ENCODE peak calls at places on chromosomes 13 and 19, in six cellular contexts. One of them, this sample, is unnamed.

GRCh38 chr13:78460176-78460575 is 143.2 kb downstream of the POU4F1 start:
- DNase-seq in HCT116: no peak
- DNase-seq in psoas muscle: no peak
- DNase-seq in neural progenitor cell: no peak
- DNase-seq in thoracic aorta: no peak
- DNase-seq in GM12865: no peak
- DNase-seq in this sample: no peak

GRCh38 chr13:46667687-46668281 is 114.8 kb downstream of the LRCH1 start:
- DNase-seq in HCT116: no peak
- DNase-seq in psoas muscle: no peak
- DNase-seq in neural progenitor cell: no peak
- DNase-seq in thoracic aorta: no peak
- DNase-seq in GM12865: peak
- DNase-seq in this sample: no peak

GRCh38 chr19:728011-728410 is 19.3 kb downstream of the PALM start:
- DNase-seq in HCT116: no peak
- DNase-seq in psoas muscle: peak
- DNase-seq in neural progenitor cell: no peak
- DNase-seq in thoracic aorta: no peak
- DNase-seq in GM12865: no peak
- DNase-seq in this sample: no peak

GRCh38 chr19:19543101-19543500 is 5.0 kb downstream of the CILP2 start:
- DNase-seq in HCT116: no peak
- DNase-seq in psoas muscle: no peak
- DNase-seq in neural progenitor cell: no peak
- DNase-seq in thoracic aorta: no peak
- DNase-seq in GM12865: no peak
- DNase-seq in this sample: no peak

GRCh38 chr19:35205733-35206323 is 22.7 kb downstream of the FAM187B start:
- DNase-seq in HCT116: no peak
- DNase-seq in psoas muscle: no peak
- DNase-seq in neural progenitor cell: no peak
- DNase-seq in thoracic aorta: no peak
- DNase-seq in GM12865: peak
- DNase-seq in this sample: no peak

GRCh38 chr13:99067160-99067985 is 89.5 kb upstream of the DOCK9 start:
- DNase-seq in HCT116: peak
- DNase-seq in psoas muscle: no peak
- DNase-seq in neural progenitor cell: no peak
- DNase-seq in thoracic aorta: no peak
- DNase-seq in GM12865: no peak
- DNase-seq in this sample: peak

GRCh38 chr19:681029-681626 is 4.9 kb downstream of the FSTL3 start:
- DNase-seq in HCT116: no peak
- DNase-seq in psoas muscle: peak
- DNase-seq in neural progenitor cell: peak
- DNase-seq in thoracic aorta: no peak
- DNase-seq in GM12865: peak
- DNase-seq in this sample: no peak

GRCh38 chr13:43522788-43523187 is 264.0 kb downstream of the ENOX1 start:
- DNase-seq in HCT116: no peak
- DNase-seq in psoas muscle: no peak
- DNase-seq in neural progenitor cell: no peak
- DNase-seq in thoracic aorta: no peak
- DNase-seq in GM12865: no peak
- DNase-seq in this sample: no peak

GRCh38 chr13:110319774-110320509 is 12.9 kb downstream of the COL4A2 start:
- DNase-seq in HCT116: peak
- DNase-seq in psoas muscle: no peak
- DNase-seq in neural progenitor cell: no peak
- DNase-seq in thoracic aorta: no peak
- DNase-seq in GM12865: no peak
- DNase-seq in this sample: no peak

GRCh38 chr19:13031917-13032623 is 36.8 kb downstream of the NFIX start:
- DNase-seq in HCT116: no peak
- DNase-seq in psoas muscle: peak
- DNase-seq in neural progenitor cell: peak
- DNase-seq in thoracic aorta: no peak
- DNase-seq in GM12865: no peak
- DNase-seq in this sample: no peak

GRCh38 chr19:51513968-51514367 is 12.4 kb upstream of the SIGLEC12 start:
- DNase-seq in HCT116: no peak
- DNase-seq in psoas muscle: no peak
- DNase-seq in neural progenitor cell: no peak
- DNase-seq in thoracic aorta: no peak
- DNase-seq in GM12865: no peak
- DNase-seq in this sample: no peak

GRCh38 chr19:52527954-52528326 is 472 bp downstream of the ZNF808 start:
- DNase-seq in HCT116: no peak
- DNase-seq in psoas muscle: peak
- DNase-seq in neural progenitor cell: peak
- DNase-seq in thoracic aorta: no peak
- DNase-seq in GM12865: peak
- DNase-seq in this sample: no peak

GRCh38 chr19:1240925-1241324 is 626 bp upstream of the ATP5F1D start:
- DNase-seq in HCT116: no peak
- DNase-seq in psoas muscle: no peak
- DNase-seq in neural progenitor cell: no peak
- DNase-seq in thoracic aorta: no peak
- DNase-seq in GM12865: no peak
- DNase-seq in this sample: no peak

GRCh38 chr13:23570931-23571330 is 719 bp downstream of the TNFRSF19 start:
- DNase-seq in HCT116: no peak
- DNase-seq in psoas muscle: no peak
- DNase-seq in neural progenitor cell: no peak
- DNase-seq in thoracic aorta: no peak
- DNase-seq in GM12865: peak
- DNase-seq in this sample: peak

GRCh38 chr13:98977568-98978270 is at the start of gene DOCK9:
- DNase-seq in HCT116: no peak
- DNase-seq in psoas muscle: peak
- DNase-seq in neural progenitor cell: peak
- DNase-seq in thoracic aorta: no peak
- DNase-seq in GM12865: no peak
- DNase-seq in this sample: no peak

GRCh38 chr19:53158119-53158656 is 665 bp downstream of the ZNF347 start:
- DNase-seq in HCT116: no peak
- DNase-seq in psoas muscle: peak
- DNase-seq in neural progenitor cell: peak
- DNase-seq in thoracic aorta: no peak
- DNase-seq in GM12865: peak
- DNase-seq in this sample: no peak

GRCh38 chr13:99886706-99887105 is 84.9 kb downstream of the ZIC5 start:
- DNase-seq in HCT116: no peak
- DNase-seq in psoas muscle: no peak
- DNase-seq in neural progenitor cell: no peak
- DNase-seq in thoracic aorta: no peak
- DNase-seq in GM12865: no peak
- DNase-seq in this sample: no peak

GRCh38 chr19:52748336-52748950 is 13.6 kb upstream of the ZNF611 start:
- DNase-seq in HCT116: no peak
- DNase-seq in psoas muscle: no peak
- DNase-seq in neural progenitor cell: peak
- DNase-seq in thoracic aorta: no peak
- DNase-seq in GM12865: peak
- DNase-seq in this sample: no peak

GRCh38 chr19:9130965-9131364 is 4.2 kb upstream of the OR7G3 start:
- DNase-seq in HCT116: no peak
- DNase-seq in psoas muscle: no peak
- DNase-seq in neural progenitor cell: no peak
- DNase-seq in thoracic aorta: no peak
- DNase-seq in GM12865: peak
- DNase-seq in this sample: no peak

DNA sequence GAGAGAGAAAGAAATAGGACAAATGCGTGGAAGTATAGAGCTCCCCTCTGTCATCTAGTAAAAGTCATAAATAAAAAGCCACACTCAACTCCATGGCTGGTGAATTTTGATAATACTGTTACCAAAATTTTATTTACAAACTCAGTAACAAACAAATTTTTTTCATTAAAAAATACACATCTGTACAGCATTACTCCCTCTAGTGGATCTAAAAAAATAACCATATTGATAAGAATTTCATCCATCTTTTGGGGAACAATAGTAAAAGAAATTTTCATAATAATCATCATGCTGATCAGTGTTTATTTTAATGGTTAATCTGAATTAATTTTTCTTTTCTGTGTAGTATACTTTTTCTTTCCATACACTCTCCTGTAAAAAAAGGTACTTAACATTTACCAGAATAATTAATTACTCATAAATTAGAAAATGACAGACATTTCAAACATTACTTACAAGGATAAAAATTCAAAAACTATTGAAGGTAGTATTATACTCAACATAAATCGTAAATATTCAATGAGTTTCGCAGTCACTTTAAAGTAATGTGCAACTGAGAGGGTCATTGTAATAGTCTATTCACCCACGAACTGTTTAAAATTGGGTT is 173.5 kb upstream of the LSM14A start:
- DNase-seq in HCT116: no peak
- DNase-seq in psoas muscle: no peak
- DNase-seq in neural progenitor cell: no peak
- DNase-seq in thoracic aorta: no peak
- DNase-seq in GM12865: no peak
- DNase-seq in this sample: no peak
- TF ChIP-seq CTCF in HCT116: peak
- TF ChIP-seq CTCF in psoas muscle: peak
- TF ChIP-seq CTCF in neural progenitor cell: peak
- TF ChIP-seq CTCF in thoracic aorta: no peak
- TF ChIP-seq CTCF in GM12865: peak
- TF ChIP-seq CTCF in this sample: no peak

DNA sequence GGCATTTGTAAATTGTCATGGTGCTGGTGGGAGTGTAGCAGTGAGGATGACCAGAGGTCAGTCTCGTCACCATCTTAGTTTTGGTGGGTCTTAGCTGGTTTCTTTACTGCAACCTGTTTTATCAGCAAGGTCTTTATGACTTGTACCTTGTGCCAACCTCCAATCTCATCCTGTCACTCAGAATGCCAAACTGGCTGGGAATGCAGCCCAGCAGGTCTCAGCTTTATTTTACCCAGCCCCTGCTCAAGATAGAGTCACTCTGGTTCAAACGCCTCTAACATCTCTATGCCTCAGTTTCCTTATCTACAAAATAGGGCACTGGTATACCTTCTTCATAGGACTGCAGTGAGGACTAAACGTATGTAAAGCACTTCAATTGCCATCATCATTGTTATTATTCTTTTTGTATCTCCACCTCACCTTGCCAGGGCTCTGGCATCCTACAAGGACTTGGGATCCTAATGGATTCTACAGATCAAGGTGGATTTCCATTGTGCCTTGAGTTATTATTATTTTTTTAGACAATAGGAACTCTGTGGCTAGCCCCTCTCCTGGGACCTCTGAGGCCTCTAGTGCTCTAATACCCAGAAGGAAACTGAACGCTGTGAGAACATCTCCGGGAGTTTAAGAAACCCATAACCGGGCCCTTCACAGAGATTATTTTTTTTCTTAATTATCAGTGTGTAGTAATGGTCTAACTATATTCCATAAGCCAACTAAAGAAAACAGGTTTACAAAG is 69.0 kb upstream of the RGCC start:
- DNase-seq in HCT116: no peak
- DNase-seq in psoas muscle: no peak
- DNase-seq in neural progenitor cell: no peak
- DNase-seq in thoracic aorta: no peak
- DNase-seq in GM12865: no peak
- DNase-seq in this sample: no peak
- TF ChIP-seq CTCF in HCT116: no peak
- TF ChIP-seq CTCF in psoas muscle: no peak
- TF ChIP-seq CTCF in neural progenitor cell: no peak
- TF ChIP-seq CTCF in thoracic aorta: no peak
- TF ChIP-seq CTCF in GM12865: no peak
- TF ChIP-seq CTCF in this sample: no peak

DNA sequence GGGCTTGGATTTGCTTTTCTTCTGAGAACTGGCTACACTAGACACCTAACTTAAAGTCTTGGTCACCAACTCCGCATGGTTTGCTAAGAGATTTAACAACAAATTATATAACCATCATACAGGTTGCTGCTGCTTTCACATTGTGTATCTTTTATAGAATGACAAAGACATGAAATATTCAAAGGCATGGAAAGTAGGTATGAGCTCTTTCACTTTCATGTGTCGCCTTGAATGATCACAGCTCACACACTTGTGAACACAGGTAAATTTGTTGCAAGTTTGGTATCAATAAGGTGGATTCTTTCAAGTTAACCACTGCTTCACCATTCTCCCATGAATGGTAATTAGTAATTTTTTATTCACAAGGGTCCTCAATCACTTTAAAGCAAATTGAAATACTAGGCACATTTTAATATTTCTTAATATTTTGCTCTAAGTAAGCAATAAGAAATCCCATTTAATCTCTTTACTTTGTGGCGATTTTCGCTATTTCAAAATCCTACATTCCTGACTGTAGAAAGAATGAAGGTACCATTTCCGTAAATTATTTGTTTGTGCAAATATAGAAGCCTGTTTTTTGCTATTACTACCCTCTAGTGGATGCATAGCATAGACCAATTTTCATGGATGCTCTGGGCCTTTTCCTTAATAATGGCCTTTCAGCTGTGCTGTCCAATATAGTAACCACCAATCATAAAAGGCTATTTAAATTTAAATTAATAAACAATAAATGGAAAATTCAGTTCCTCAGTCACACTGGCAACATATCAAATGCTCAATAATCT is 45.5 kb upstream of the FREM2 start:
- DNase-seq in HCT116: no peak
- DNase-seq in psoas muscle: no peak
- DNase-seq in neural progenitor cell: no peak
- DNase-seq in thoracic aorta: no peak
- DNase-seq in GM12865: no peak
- DNase-seq in this sample: no peak
- TF ChIP-seq CTCF in HCT116: no peak
- TF ChIP-seq CTCF in psoas muscle: no peak
- TF ChIP-seq CTCF in neural progenitor cell: peak
- TF ChIP-seq CTCF in thoracic aorta: no peak
- TF ChIP-seq CTCF in GM12865: no peak
- TF ChIP-seq CTCF in this sample: peak

GRCh38 chr13:54445865-54446264 is 1417.3 kb downstream of the OLFM4 start:
- DNase-seq in HCT116: no peak
- DNase-seq in psoas muscle: no peak
- DNase-seq in neural progenitor cell: no peak
- DNase-seq in thoracic aorta: no peak
- DNase-seq in GM12865: no peak
- DNase-seq in this sample: no peak

GRCh38 chr13:54445453-54445852 is 1416.8 kb downstream of the OLFM4 start:
- DNase-seq in HCT116: no peak
- DNase-seq in psoas muscle: no peak
- DNase-seq in neural progenitor cell: no peak
- DNase-seq in thoracic aorta: no peak
- DNase-seq in GM12865: no peak
- DNase-seq in this sample: no peak

GRCh38 chr13:54449922-54450321 is 1421.3 kb downstream of the OLFM4 start:
- DNase-seq in HCT116: no peak
- DNase-seq in psoas muscle: no peak
- DNase-seq in neural progenitor cell: no peak
- DNase-seq in thoracic aorta: no peak
- DNase-seq in GM12865: no peak
- DNase-seq in this sample: no peak
- TF ChIP-seq CTCF in HCT116: no peak
- TF ChIP-seq CTCF in psoas muscle: no peak
- TF ChIP-seq CTCF in neural progenitor cell: peak
- TF ChIP-seq CTCF in thoracic aorta: no peak
- TF ChIP-seq CTCF in GM12865: no peak
- TF ChIP-seq CTCF in this sample: no peak

GRCh38 chr19:50231821-50232220 is 28.4 kb downstream of the MYH14 start:
- DNase-seq in HCT116: no peak
- DNase-seq in psoas muscle: no peak
- DNase-seq in neural progenitor cell: no peak
- DNase-seq in thoracic aorta: no peak
- DNase-seq in GM12865: no peak
- DNase-seq in this sample: no peak
- TF ChIP-seq CTCF in HCT116: no peak
- TF ChIP-seq CTCF in psoas muscle: no peak
- TF ChIP-seq CTCF in neural progenitor cell: no peak
- TF ChIP-seq CTCF in thoracic aorta: no peak
- TF ChIP-seq CTCF in GM12865: no peak
- TF ChIP-seq CTCF in this sample: no peak

This sample was measured in HFF-Myc.